ENCODE peak calls at places on chromosomes 5 and 9, in six cellular contexts. J is naive thymus-derived CD4-positive, alpha-beta T cell; H is sciatic nerve; L is NCI-H1092 treated with DMSO at 0.1 percent for 48 hours; N is glutamatergic neuron; P is activated CD4-positive, alpha-beta T cell treated with anti-CD3 and anti-CD28 coated beads, Interleukin-2, amount 50 U/mL, for 1 hour. E is an unnamed sample.

GRCh38 chr5:134088291-134088690 is 26.2 kb upstream of the TCF7 start:
- DNase-seq in P (no peak), H (no peak), L (no peak), J (no peak), N (no peak), E (no peak)

GRCh38 chr9:13487498-13487897 is 208.0 kb upstream of the MPDZ start:
- DNase-seq in H (no peak), N (no peak), J (no peak), L (no peak), P (no peak), E (no peak)

GRCh38 chr5:55601209-55601618 is 66.5 kb upstream of the PLPP1 start:
- DNase-seq in P (no peak), L (peak), N (no peak), H (peak), J (no peak), E (no peak)

GRCh38 chr9:86962692-86963091 is 15.4 kb upstream of the GAS1 start:
- DNase-seq in H (no peak), L (no peak), P (no peak), J (no peak), N (no peak), E (no peak)

GRCh38 chr5:148970228-148970627 is 92.6 kb downstream of the SH3TC2 start:
- DNase-seq in H (no peak), P (no peak), J (no peak), L (peak), N (no peak), E (no peak)

GRCh38 chr9:121098567-121099198 is 23.9 kb downstream of the CNTRL start:
- DNase-seq in L (no peak), N (no peak), P (no peak), J (no peak), H (no peak), E (no peak)

GRCh38 chr5:54844905-54845566 is 140.4 kb downstream of the ESM1 start:
- DNase-seq in P (no peak), N (no peak), H (no peak), L (no peak), J (no peak), E (no peak)

GRCh38 chr5:174724484-174725260 is at the start of gene MSX2:
- DNase-seq in L (no peak), H (peak), J (no peak), P (peak), N (peak), E (no peak)

GRCh38 chr9:32351845-32352244 is 32.6 kb upstream of the ACO1 start:
- DNase-seq in P (no peak), J (no peak), L (no peak), N (peak), H (no peak), E (no peak)

GRCh38 chr5:57366744-57367143 is 115.9 kb downstream of the ACTBL2 start:
- DNase-seq in H (no peak), L (no peak), N (no peak), J (no peak), P (no peak), E (no peak)

GRCh38 chr9:34715639-34716215 is 5.8 kb upstream of the CCL21 start:
- DNase-seq in P (no peak), N (no peak), J (no peak), H (no peak), L (no peak), E (no peak)

GRCh38 chr9:10612649-10613398 is at the start of gene PTPRD:
- DNase-seq in L (peak), N (peak), H (no peak), J (no peak), P (no peak), E (no peak)

GRCh38 chr9:124256517-124257069 is 1.2 kb upstream of the NEK6 start:
- DNase-seq in N (peak), J (no peak), H (no peak), P (no peak), L (peak), E (no peak)

GRCh38 chr9:80650964-80651555 is 1038.3 kb downstream of the TLE1 start:
- DNase-seq in H (no peak), J (no peak), P (no peak), L (no peak), N (no peak), E (no peak)

GRCh38 chr5:54717870-54718269 is 200.3 kb downstream of the SNX18 start:
- DNase-seq in H (no peak), P (no peak), L (no peak), J (no peak), N (no peak), E (no peak)

GRCh38 chr5:144374637-144375036 is 204.0 kb downstream of the KCTD16 start:
- DNase-seq in N (no peak), H (no peak), J (no peak), L (no peak), P (no peak), E (no peak)

GRCh38 chr5:77908787-77909186 is 132.6 kb upstream of the TBCA start:
- DNase-seq in N (no peak), P (no peak), J (no peak), H (no peak), L (no peak), E (no peak)

GRCh38 chr5:66989286-66989685 is 207.3 kb downstream of the CD180 start:
- DNase-seq in J (no peak), L (no peak), N (no peak), H (no peak), P (no peak), E (no peak)

GRCh38 chr9:127884427-127884911 is 7.0 kb upstream of the AK1 start:
- DNase-seq in J (peak), H (no peak), P (no peak), N (no peak), L (peak), E (no peak)

GRCh38 chr5:2506603-2507002 is 244.9 kb downstream of the IRX2 start:
- DNase-seq in N (no peak), H (no peak), L (no peak), J (no peak), P (no peak), E (no peak)

GRCh38 chr5:158992104-158992740 is 107.5 kb downstream of the EBF1 start:
- DNase-seq in N (no peak), P (no peak), L (peak), J (no peak), H (no peak), E (no peak)

GRCh38 chr9:26458054-26458453 is 434.5 kb downstream of the CAAP1 start:
- DNase-seq in H (no peak), L (no peak), N (no peak), P (no peak), J (no peak), E (no peak)

GRCh38 chr9:99419099-99419498 is 197.0 kb downstream of the SEC61B start:
- DNase-seq in N (no peak), L (no peak), H (no peak), J (no peak), P (no peak), E (no peak)

GRCh38 chr5:76595755-76596481 is 27.3 kb downstream of the F2RL2 start:
- DNase-seq in L (no peak), H (no peak), J (no peak), P (no peak), N (no peak), E (no peak)

GRCh38 chr9:114731701-114732100 is 49.7 kb upstream of the TEX48 start:
- DNase-seq in P (no peak), N (no peak), L (no peak), J (no peak), H (no peak), E (no peak)

GRCh38 chr5:96709152-96709821 is 47.1 kb downstream of the CAST start:
- DNase-seq in H (no peak), N (no peak), P (no peak), J (no peak), L (no peak), E (no peak)

GRCh38 chr9:99235874-99236627 is 14.0 kb downstream of the SEC61B start:
- DNase-seq in L (no peak), N (no peak), J (no peak), P (no peak), H (no peak), E (no peak)

GRCh38 chr9:79115176-79115575 is 456.6 kb upstream of the TLE4 start:
- DNase-seq in N (no peak), L (no peak), H (no peak), P (no peak), J (no peak), E (no peak)

GRCh38 chr9:12426198-12426864 is 266.9 kb upstream of the TYRP1 start:
- DNase-seq in H (no peak), P (no peak), L (peak), J (no peak), N (no peak), E (no peak)

GRCh38 chr9:70260007-70260443 is 1.2 kb downstream of the SMC5 start:
- DNase-seq in L (no peak), J (no peak), H (no peak), P (no peak), N (no peak), E (no peak)

GRCh38 chr5:9283021-9283420 is 262.9 kb downstream of the SEMA5A start:
- DNase-seq in N (no peak), H (no peak), L (no peak), P (no peak), J (no peak), E (no peak)

GRCh38 chr5:54013556-54014157 is 296.7 kb downstream of the ARL15 start:
- DNase-seq in L (no peak), J (no peak), N (no peak), P (no peak), H (no peak), E (no peak)

GRCh38 chr5:84602371-84602771 is 217.7 kb upstream of the EDIL3 start:
- DNase-seq in L (no peak), N (no peak), P (no peak), J (no peak), H (no peak), E (no peak)

GRCh38 chr9:13923381-13923780 is 390.6 kb downstream of the NFIB start:
- DNase-seq in P (no peak), N (no peak), L (no peak), H (no peak), J (no peak), E (no peak)

E was measured in T-helper 9 cell.